ENCODE peak calls at places on chromosome 7, in four cellular contexts. One of them, this sample, is unnamed. For H3K9me3, the result is how much of the 10 kb centered on the place peaks cover.

GRCh38 chr7:33952824-33953223 is 47.5 kb downstream of the BMPER start:
- DNase-seq in uterus: no peak
- DNase-seq in body of pancreas: no peak
- DNase-seq in CD4-positive, alpha-beta T cell: no peak
- DNase-seq in this sample: no peak

GRCh38 chr7:30647589-30647988 is 34.7 kb downstream of the CRHR2 start:
- DNase-seq in body of pancreas: no peak
- DNase-seq in CD4-positive, alpha-beta T cell: no peak
- DNase-seq in uterus: no peak
- DNase-seq in this sample: no peak

GRCh38 chr7:36272567-36273269 is 116.9 kb upstream of the ANLN start:
- DNase-seq in CD4-positive, alpha-beta T cell: no peak
- DNase-seq in uterus: no peak
- DNase-seq in body of pancreas: peak
- DNase-seq in this sample: no peak

GRCh38 chr7:74252893-74253292 is 1.3 kb downstream of the RFC2 start:
- DNase-seq in uterus: no peak
- DNase-seq in body of pancreas: peak
- DNase-seq in CD4-positive, alpha-beta T cell: no peak
- DNase-seq in this sample: no peak

GRCh38 chr7:105806592-105807266 is 69.7 kb downstream of the ATXN7L1 start:
- DNase-seq in CD4-positive, alpha-beta T cell: peak
- DNase-seq in uterus: no peak
- DNase-seq in body of pancreas: no peak
- DNase-seq in this sample: no peak

GRCh38 chr7:522071-522937 is 2.7 kb upstream of the PDGFA start:
- DNase-seq in uterus: peak
- DNase-seq in body of pancreas: peak
- DNase-seq in CD4-positive, alpha-beta T cell: no peak
- DNase-seq in this sample: no peak

GRCh38 chr7:97971120-97971989 is 18.6 kb downstream of the OCM2 start:
- DNase-seq in CD4-positive, alpha-beta T cell: no peak
- DNase-seq in uterus: no peak
- DNase-seq in body of pancreas: peak
- DNase-seq in this sample: no peak

GRCh38 chr7:1497293-1497927 is 6.8 kb downstream of the INTS1 start:
- DNase-seq in uterus: no peak
- DNase-seq in body of pancreas: no peak
- DNase-seq in CD4-positive, alpha-beta T cell: no peak
- DNase-seq in this sample: no peak

GRCh38 chr7:131057015-131057518 is 270.6 kb upstream of the MKLN1 start:
- DNase-seq in uterus: no peak
- DNase-seq in CD4-positive, alpha-beta T cell: no peak
- DNase-seq in body of pancreas: peak
- DNase-seq in this sample: no peak

GRCh38 chr7:91636129-91636724 is 244.3 kb downstream of the MTERF1 start:
- DNase-seq in CD4-positive, alpha-beta T cell: no peak
- DNase-seq in uterus: no peak
- DNase-seq in body of pancreas: no peak
- DNase-seq in this sample: no peak

GRCh38 chr7:70717553-70718248 is 414.2 kb upstream of the GALNT17 start:
- DNase-seq in CD4-positive, alpha-beta T cell: no peak
- DNase-seq in uterus: no peak
- DNase-seq in body of pancreas: no peak
- DNase-seq in this sample: no peak

GRCh38 chr7:158110661-158111555 is 476.7 kb downstream of the PTPRN2 start:
- DNase-seq in CD4-positive, alpha-beta T cell: no peak
- DNase-seq in body of pancreas: peak
- DNase-seq in uterus: no peak
- DNase-seq in this sample: no peak

GRCh38 chr7:158109364-158110033 is 478.1 kb downstream of the PTPRN2 start:
- DNase-seq in body of pancreas: no peak
- DNase-seq in CD4-positive, alpha-beta T cell: no peak
- DNase-seq in uterus: no peak
- DNase-seq in this sample: no peak

GRCh38 chr7:158110034-158110590 is 477.5 kb downstream of the PTPRN2 start:
- DNase-seq in uterus: no peak
- DNase-seq in CD4-positive, alpha-beta T cell: no peak
- DNase-seq in body of pancreas: no peak
- DNase-seq in this sample: no peak

GRCh38 chr7:158107806-158108205 is 479.8 kb downstream of the PTPRN2 start:
- DNase-seq in uterus: no peak
- DNase-seq in CD4-positive, alpha-beta T cell: no peak
- DNase-seq in body of pancreas: no peak
- DNase-seq in this sample: no peak

DNA sequence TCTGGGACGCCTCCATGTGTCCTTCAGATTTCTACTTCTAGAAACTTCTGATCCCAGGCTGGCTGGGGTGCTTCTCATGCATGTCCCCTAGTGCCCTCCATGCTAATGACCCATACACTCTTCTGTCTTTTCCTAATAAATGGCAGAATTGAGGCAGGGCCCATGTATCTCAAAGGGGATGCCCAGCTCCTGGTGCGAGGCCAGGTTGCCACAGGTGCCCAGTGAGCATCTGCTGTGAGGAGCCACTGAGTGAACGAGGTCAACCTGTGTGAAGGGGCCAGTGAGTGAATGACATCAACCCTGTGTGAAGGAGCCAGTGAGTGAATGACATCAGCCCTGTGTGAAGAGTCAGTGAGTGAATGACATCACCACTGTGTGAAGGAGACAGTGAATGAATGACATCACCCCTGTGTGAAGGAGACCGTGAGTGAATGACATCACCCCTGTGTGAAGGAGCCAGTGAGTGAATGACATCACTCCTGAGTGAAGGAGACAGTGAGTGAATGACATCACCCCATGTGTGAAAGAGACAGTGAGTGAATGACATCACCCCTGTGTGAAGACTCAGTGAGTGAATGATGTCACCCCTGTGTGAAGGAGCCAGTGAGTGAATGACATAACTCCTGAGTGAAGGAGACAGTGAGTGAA is 478.9 kb downstream of the PTPRN2 start:
- DNase-seq in uterus: no peak
- DNase-seq in body of pancreas: no peak
- DNase-seq in CD4-positive, alpha-beta T cell: no peak
- DNase-seq in this sample: no peak
- H3K9me3 ChIP-seq in uterus: under half
- H3K9me3 ChIP-seq in body of pancreas: under half
- H3K9me3 ChIP-seq in CD4-positive, alpha-beta T cell: under half
- H3K9me3 ChIP-seq in this sample: under half

GRCh38 chr7:158238616-158239289 is 348.9 kb downstream of the PTPRN2 start:
- DNase-seq in uterus: no peak
- DNase-seq in body of pancreas: no peak
- DNase-seq in CD4-positive, alpha-beta T cell: no peak
- DNase-seq in this sample: no peak

GRCh38 chr7:158244430-158244829 is 343.2 kb downstream of the PTPRN2 start:
- DNase-seq in uterus: no peak
- DNase-seq in body of pancreas: no peak
- DNase-seq in CD4-positive, alpha-beta T cell: no peak
- DNase-seq in this sample: no peak

GRCh38 chr7:158240801-158241200 is 346.8 kb downstream of the PTPRN2 start:
- DNase-seq in uterus: no peak
- DNase-seq in CD4-positive, alpha-beta T cell: no peak
- DNase-seq in body of pancreas: no peak
- DNase-seq in this sample: no peak

GRCh38 chr7:158239290-158239981 is 348.2 kb downstream of the PTPRN2 start:
- DNase-seq in CD4-positive, alpha-beta T cell: no peak
- DNase-seq in uterus: no peak
- DNase-seq in body of pancreas: no peak
- DNase-seq in this sample: no peak

DNA sequence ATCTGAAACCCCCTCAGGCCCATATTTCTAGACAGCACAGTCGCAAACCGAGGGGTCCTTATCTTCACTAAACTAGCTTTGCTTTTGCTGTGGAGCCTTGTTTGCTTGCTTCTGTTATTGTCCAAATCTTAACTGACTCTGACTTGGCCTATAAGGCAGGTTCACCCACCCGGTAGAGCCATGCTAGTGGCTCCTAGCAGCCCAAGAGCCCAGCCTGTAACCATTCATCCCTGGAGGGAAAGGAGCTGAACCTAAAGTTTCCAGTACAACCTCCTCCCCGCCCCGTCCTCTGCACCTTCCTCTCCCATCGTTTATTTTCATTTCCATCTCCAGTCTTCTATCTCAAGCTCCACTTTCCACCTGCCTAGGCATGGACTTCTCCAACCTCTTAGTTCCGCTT is 345.7 kb downstream of the PTPRN2 start:
- DNase-seq in uterus: no peak
- DNase-seq in CD4-positive, alpha-beta T cell: no peak
- DNase-seq in body of pancreas: no peak
- DNase-seq in this sample: no peak
- H3K9me3 ChIP-seq in uterus: under half
- H3K9me3 ChIP-seq in CD4-positive, alpha-beta T cell: under half
- H3K9me3 ChIP-seq in body of pancreas: under half
- H3K9me3 ChIP-seq in this sample: under half

GRCh38 chr7:94054130-94054529 is 50.0 kb upstream of the BET1 start:
- DNase-seq in body of pancreas: no peak
- DNase-seq in CD4-positive, alpha-beta T cell: no peak
- DNase-seq in uterus: no peak
- DNase-seq in this sample: no peak

GRCh38 chr7:94050046-94050445 is 45.9 kb upstream of the BET1 start:
- DNase-seq in uterus: no peak
- DNase-seq in CD4-positive, alpha-beta T cell: no peak
- DNase-seq in body of pancreas: no peak
- DNase-seq in this sample: no peak

GRCh38 chr7:94049615-94050014 is 45.5 kb upstream of the BET1 start:
- DNase-seq in body of pancreas: no peak
- DNase-seq in CD4-positive, alpha-beta T cell: no peak
- DNase-seq in uterus: no peak
- DNase-seq in this sample: no peak

GRCh38 chr7:94053532-94053931 is 49.4 kb upstream of the BET1 start:
- DNase-seq in body of pancreas: no peak
- DNase-seq in uterus: no peak
- DNase-seq in CD4-positive, alpha-beta T cell: no peak
- DNase-seq in this sample: no peak

DNA sequence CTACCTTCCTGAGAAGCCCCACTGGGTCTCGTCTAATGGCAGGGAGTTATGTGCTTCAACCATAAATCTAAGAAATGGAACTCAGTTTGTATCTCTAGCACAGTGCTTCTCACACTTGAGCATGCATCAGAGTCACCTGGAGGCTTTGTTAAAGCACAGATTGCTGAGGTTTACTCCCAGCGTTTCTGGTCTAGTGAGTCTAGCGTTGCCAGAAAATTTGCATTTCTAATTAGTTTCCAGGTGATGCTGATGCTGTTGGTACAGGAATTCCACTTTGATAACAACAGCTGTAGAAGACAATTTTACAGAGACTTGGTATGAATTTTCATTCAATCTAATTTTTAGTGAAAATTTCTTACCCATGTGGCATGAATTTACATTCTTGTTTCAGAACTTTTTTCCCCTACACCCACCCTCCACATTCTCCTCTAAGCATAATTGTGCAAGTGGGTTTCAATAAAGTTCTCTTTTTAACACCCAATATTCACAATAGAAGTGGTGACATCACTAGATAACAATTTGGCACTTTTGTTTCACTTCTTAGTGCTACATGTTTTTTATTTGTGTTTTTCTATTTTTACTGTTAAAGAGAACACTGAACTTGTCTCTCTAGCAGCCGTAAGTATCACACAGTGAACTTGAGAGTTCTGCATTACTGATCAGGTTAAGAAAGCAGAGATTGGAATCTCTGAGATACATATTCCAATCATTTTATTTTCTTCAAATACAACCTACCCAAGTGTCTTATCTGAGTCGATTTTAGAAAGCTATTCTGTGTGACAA is 48.4 kb upstream of the BET1 start:
- DNase-seq in CD4-positive, alpha-beta T cell: no peak
- DNase-seq in body of pancreas: no peak
- DNase-seq in uterus: no peak
- DNase-seq in this sample: no peak
- H3K9me3 ChIP-seq in CD4-positive, alpha-beta T cell: under half
- H3K9me3 ChIP-seq in body of pancreas: under half
- H3K9me3 ChIP-seq in uterus: under half
- H3K9me3 ChIP-seq in this sample: under half

DNA sequence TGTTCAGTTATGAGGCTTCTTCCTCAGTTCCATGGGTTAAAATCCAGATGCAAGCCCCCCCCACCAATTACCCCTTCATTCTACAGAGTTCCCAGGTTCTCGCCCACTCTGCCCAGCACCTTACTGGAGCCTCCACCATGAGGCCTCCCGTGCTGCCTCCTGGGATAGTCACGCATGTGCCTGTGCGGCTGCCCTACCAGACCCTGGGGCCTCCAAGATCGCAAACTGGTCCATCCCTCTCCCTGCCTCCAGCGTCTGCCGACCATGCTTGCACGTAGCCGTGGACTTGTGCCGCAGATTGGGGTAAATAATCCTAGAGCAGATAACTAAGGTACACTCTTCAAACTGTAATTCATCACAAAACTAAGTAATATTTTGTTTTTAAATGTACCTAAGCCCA is 611.2 kb downstream of the PTPRN2 start:
- DNase-seq in body of pancreas: no peak
- DNase-seq in uterus: no peak
- DNase-seq in CD4-positive, alpha-beta T cell: no peak
- DNase-seq in this sample: no peak
- H3K9me3 ChIP-seq in body of pancreas: under half
- H3K9me3 ChIP-seq in uterus: under half
- H3K9me3 ChIP-seq in CD4-positive, alpha-beta T cell: under half
- H3K9me3 ChIP-seq in this sample: under half

DNA sequence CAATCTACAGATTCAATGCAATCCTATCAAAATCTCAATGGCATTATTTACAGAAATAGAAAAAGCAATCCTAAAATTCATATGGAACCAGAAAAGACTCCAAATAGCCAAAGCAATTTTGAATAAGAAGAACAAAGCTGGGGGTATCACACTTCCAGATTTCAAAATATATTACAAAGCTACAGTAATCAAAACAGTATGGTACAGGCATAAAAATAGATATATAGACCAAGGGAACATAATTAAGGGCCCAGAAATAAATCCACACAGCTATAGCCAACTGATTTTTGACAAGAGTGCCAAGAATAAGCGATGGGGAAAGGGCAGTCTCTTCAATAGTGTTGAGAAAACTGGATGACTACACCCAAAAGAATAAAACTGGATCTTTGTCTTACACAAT is 251.9 kb upstream of the FOXK1 start:
- DNase-seq in uterus: no peak
- DNase-seq in CD4-positive, alpha-beta T cell: no peak
- DNase-seq in body of pancreas: no peak
- DNase-seq in this sample: no peak
- H3K9me3 ChIP-seq in uterus: under half
- H3K9me3 ChIP-seq in CD4-positive, alpha-beta T cell: under half
- H3K9me3 ChIP-seq in body of pancreas: under half
- H3K9me3 ChIP-seq in this sample: under half

DNA sequence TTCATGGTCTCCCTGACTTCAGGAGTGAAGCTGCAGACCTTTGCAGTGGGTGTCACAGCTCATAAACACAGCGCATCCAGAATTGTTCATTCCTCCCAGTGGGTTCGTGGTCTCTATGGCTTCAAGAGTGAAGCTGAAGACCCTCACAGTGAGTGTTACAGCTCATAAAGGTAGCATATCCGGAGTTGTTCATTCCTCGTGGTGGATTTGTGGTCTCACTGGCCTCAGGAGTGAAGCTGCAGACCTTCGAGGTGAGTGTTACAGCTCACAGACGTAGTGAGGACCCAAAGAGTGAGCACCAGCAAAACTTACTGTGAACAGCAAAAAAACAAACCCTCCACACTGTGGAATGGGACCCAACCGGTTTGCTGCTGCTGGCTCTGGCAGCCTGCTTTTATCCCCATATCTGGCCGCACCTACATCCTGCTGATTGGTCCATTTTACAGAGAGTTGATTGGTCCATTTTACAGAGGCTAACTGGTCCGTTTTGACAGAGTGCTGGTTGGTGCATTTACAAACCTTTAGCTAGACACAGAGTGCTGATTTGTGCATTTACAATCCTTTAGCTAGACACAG is 308.8 kb downstream of the PTPRN2 start:
- DNase-seq in body of pancreas: peak
- DNase-seq in CD4-positive, alpha-beta T cell: no peak
- DNase-seq in uterus: no peak
- DNase-seq in this sample: no peak
- H3K9me3 ChIP-seq in body of pancreas: under half
- H3K9me3 ChIP-seq in CD4-positive, alpha-beta T cell: under half
- H3K9me3 ChIP-seq in uterus: under half
- H3K9me3 ChIP-seq in this sample: under half

This sample was measured in T-helper 17 cell.